ENCODE peak calls at places on chromosomes 11 and 22, in five cellular contexts. Z is spleen, U is prostate gland, J is endothelial cell of umbilical vein, P is sigmoid colon. N is an unnamed sample. For H3K27me3, the result is how much of the 10 kb centered on the place peaks cover.

GRCh38 chr11:59253001-59253400 is 40.3 kb upstream of the MPEG1 start:
- DNase-seq in U (no peak), J (no peak), Z (no peak), P (no peak), N (no peak)

GRCh38 chr11:96084610-96085348 is 160.9 kb upstream of the MTMR2 start:
- DNase-seq in P (no peak), U (no peak), Z (no peak), J (peak), N (no peak)

GRCh38 chr22:40635940-40636379 is 559 bp downstream of the MRTFA start:
- DNase-seq in U (no peak), P (peak), Z (no peak), J (peak), N (peak)

GRCh38 chr11:127789887-127790286 is 789.3 kb upstream of the KIRREL3 start:
- DNase-seq in U (no peak), P (no peak), Z (no peak), J (no peak), N (no peak)

GRCh38 chr11:69251639-69252493 is 42.1 kb upstream of the MYEOV start:
- DNase-seq in P (peak), Z (peak), U (peak), J (no peak), N (peak)

GRCh38 chr11:11036185-11037161 is 178.6 kb upstream of the ZBED5 start:
- DNase-seq in Z (no peak), P (no peak), U (peak), J (peak), N (no peak)

GRCh38 chr22:37823134-37823985 is at the start of gene GALR3:
- DNase-seq in J (no peak), P (no peak), Z (no peak), U (no peak), N (no peak)

GRCh38 chr11:65559951-65560537 is 1.9 kb upstream of the LTBP3 start:
- DNase-seq in P (peak), Z (no peak), U (no peak), J (peak), N (no peak)

GRCh38 chr11:34354782-34355181 is 3.0 kb downstream of the ABTB2 start:
- DNase-seq in Z (no peak), P (no peak), U (no peak), J (no peak), N (no peak)

GRCh38 chr11:114192841-114193389 is 103.3 kb upstream of the NNMT start:
- DNase-seq in Z (no peak), U (no peak), J (no peak), P (no peak), N (no peak)

GRCh38 chr11:73366265-73366610 is 10.0 kb upstream of the RELT start:
- DNase-seq in P (no peak), U (no peak), Z (no peak), J (no peak), N (no peak)

GRCh38 chr11:22703040-22703439 is 36.6 kb downstream of the GAS2 start:
- DNase-seq in P (no peak), J (peak), Z (no peak), U (peak), N (no peak)

GRCh38 chr11:57413681-57414080 is 13.2 kb downstream of the SLC43A3 start:
- DNase-seq in Z (no peak), P (no peak), U (no peak), J (no peak), N (no peak)

GRCh38 chr11:65917077-65917433 is 1.8 kb downstream of the C11orf68 start:
- DNase-seq in P (no peak), Z (no peak), J (no peak), U (no peak), N (no peak)

GRCh38 chr11:69131644-69132300 is 24.0 kb upstream of the SMIM38 start:
- DNase-seq in U (peak), J (peak), P (no peak), Z (peak), N (no peak)

GRCh38 chr11:18566406-18566805 is 22.1 kb downstream of the UEVLD start:
- DNase-seq in J (no peak), U (no peak), Z (no peak), P (no peak), N (no peak)

GRCh38 chr22:29587938-29588699 is 7.2 kb upstream of the NIPSNAP1 start:
- DNase-seq in U (no peak), J (peak), Z (no peak), P (no peak), N (no peak)

GRCh38 chr22:33599596-33599995 is 320.7 kb downstream of the LARGE1 start:
- DNase-seq in U (no peak), P (no peak), J (no peak), Z (no peak), N (no peak)

GRCh38 chr22:37802310-37803194 is 5.2 kb upstream of the GCAT start:
- DNase-seq in J (peak), P (peak), U (no peak), Z (no peak), N (no peak)

GRCh38 chr22:30287626-30288413 is 1.5 kb downstream of the CASTOR1 start:
- DNase-seq in P (peak), Z (peak), J (peak), U (peak), N (peak)

GRCh38 chr22:30291334-30291892 is 2.1 kb upstream of the CASTOR1 start:
- DNase-seq in U (no peak), P (no peak), Z (no peak), J (no peak), N (no peak)

GRCh38 chr22:25137577-25138525 is 61.8 kb upstream of the CRYBB3 start:
- DNase-seq in U (peak), P (peak), J (no peak), Z (no peak), N (no peak)

GRCh38 chr11:17073370-17074027 is 4.0 kb downstream of the RPS13 start:
- DNase-seq in P (no peak), J (no peak), Z (no peak), U (no peak), N (no peak)

GRCh38 chr22:50209893-50210292 is 9.1 kb downstream of the SELENOO start:
- DNase-seq in P (peak), U (peak), Z (peak), J (peak), N (no peak)

GRCh38 chr22:35619336-35620094 is 2.4 kb upstream of the MB start:
- DNase-seq in Z (no peak), J (no peak), P (no peak), U (no peak), N (no peak)

DNA sequence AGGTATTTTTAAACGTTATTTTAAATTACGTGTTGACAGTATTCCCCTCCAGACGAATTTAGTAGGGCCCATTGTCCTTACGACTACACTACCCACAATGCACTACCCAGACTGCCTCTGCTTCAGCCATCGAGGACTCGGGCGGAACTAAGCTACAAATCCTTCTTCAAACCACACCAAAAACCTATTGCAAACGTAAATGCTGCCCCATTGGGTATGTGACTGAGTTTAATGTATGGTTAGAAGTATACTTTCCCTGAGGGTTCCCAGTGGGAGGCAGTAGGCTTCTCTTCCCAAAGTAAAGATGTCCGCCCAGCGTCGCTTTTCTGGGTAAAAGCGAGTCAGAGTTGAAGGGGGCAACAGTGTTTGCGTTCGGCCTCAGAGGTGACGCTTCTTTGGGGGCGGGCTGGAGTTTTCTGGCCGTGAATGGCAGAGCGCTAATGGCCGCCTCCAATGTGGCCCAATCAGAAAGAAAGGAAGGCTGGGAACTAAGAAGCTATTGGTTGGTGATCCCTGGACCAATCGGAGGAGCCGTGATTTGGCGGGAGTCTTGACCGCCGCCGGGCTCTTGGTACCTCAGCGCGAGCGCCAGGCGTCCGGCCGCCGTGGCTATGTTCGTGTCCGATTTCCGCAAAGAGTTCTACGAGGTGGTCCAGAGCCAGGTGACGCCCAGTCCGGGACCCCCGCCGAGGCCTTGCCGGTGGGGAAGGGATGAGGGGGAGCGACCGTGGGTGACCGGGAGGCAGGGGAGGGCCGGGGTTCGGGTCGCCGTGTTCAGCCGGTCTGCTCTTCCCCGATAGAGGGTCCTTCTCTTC is at the start of gene CDC45:
- DNase-seq in Z (peak), J (peak), U (peak), P (peak), N (peak)
- TF ChIP-seq POLR2AphosphoS5 in Z (peak), J (peak), U (peak), P (no peak), N (no peak)

GRCh38 chr22:43860126-43860525 is 2.2 kb downstream of the SULT4A1 start:
- DNase-seq in J (no peak), Z (peak), U (no peak), P (peak), N (no peak)

GRCh38 chr22:43860831-43861230 is 1.5 kb downstream of the SULT4A1 start:
- DNase-seq in P (peak), Z (peak), U (no peak), J (no peak), N (no peak)

GRCh38 chr22:43862882-43863202 is 529 bp upstream of the SULT4A1 start:
- DNase-seq in U (no peak), P (no peak), J (no peak), Z (no peak), N (peak)

GRCh38 chr22:43861529-43861928 is 784 bp downstream of the SULT4A1 start:
- DNase-seq in Z (peak), P (peak), U (no peak), J (no peak), N (no peak)

GRCh38 chr22:43862074-43862881 is at the start of gene SULT4A1:
- DNase-seq in Z (peak), J (no peak), P (peak), U (no peak), N (no peak)
- H3K27me3 ChIP-seq in Z (under half), J (under half), P (half or more), U (under half), N (half or more)

GRCh38 chr11:16000065-16000464 is 356.3 kb downstream of the SOX6 start:
- DNase-seq in P (no peak), U (no peak), Z (no peak), J (peak), N (no peak)

GRCh38 chr11:16001044-16001568 is 355.2 kb downstream of the SOX6 start:
- DNase-seq in P (no peak), Z (no peak), J (no peak), U (no peak), N (no peak)

GRCh38 chr11:16007514-16007913 is 348.8 kb downstream of the SOX6 start:
- DNase-seq in Z (no peak), J (no peak), U (no peak), P (no peak), N (no peak)

GRCh38 chr11:16002942-16003341 is 353.4 kb downstream of the SOX6 start:
- DNase-seq in Z (no peak), U (no peak), P (no peak), J (no peak), N (no peak)

GRCh38 chr11:16001899-16002426 is 354.4 kb downstream of the SOX6 start:
- DNase-seq in P (no peak), U (peak), J (peak), Z (no peak), N (no peak)
- TF ChIP-seq POLR2AphosphoS5 in P (no peak), U (peak), J (no peak), Z (no peak), N (no peak)

GRCh38 chr11:117550466-117550865 is 222.8 kb downstream of the CEP164 start:
- DNase-seq in U (no peak), J (no peak), Z (no peak), P (no peak), N (no peak)

GRCh38 chr11:117547911-117548310 is 220.3 kb downstream of the CEP164 start:
- DNase-seq in U (no peak), P (no peak), Z (no peak), J (no peak), N (no peak)

GRCh38 chr11:117546431-117547160 is 218.9 kb downstream of the CEP164 start:
- DNase-seq in J (no peak), Z (no peak), P (no peak), U (no peak), N (no peak)

GRCh38 chr11:117547188-117547831 is 219.7 kb downstream of the CEP164 start:
- DNase-seq in U (no peak), J (no peak), P (no peak), Z (no peak), N (no peak)

GRCh38 chr11:117548876-117549275 is 221.2 kb downstream of the CEP164 start:
- DNase-seq in Z (no peak), U (no peak), J (no peak), P (no peak), N (no peak)
- H3K27me3 ChIP-seq in Z (under half), U (under half), J (under half), P (under half), N (under half)

DNA sequence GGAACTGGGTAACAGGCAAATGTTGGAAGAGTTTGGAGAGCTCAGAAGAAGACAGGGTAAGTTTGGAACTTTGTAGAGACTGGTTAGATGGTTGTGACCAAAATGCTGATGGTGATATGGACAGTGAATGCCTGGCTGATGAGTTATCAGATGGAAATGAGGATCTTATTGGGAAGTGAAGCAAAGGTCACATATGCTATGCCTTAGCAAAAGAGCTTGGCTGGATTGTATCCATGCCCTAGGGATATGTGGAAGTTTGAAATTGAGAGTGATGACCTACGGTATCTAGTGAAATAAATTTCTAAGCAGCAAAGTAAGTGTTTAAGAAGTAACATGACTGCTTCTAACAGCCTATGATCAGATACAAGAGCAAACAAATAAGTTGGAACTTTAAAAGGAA is 17.8 kb downstream of the BBOX1 start:
- DNase-seq in J (no peak), U (no peak), Z (no peak), P (no peak), N (no peak)
- TF ChIP-seq POLR2AphosphoS5 in J (no peak), U (no peak), Z (no peak), P (no peak), N (no peak)

DNA sequence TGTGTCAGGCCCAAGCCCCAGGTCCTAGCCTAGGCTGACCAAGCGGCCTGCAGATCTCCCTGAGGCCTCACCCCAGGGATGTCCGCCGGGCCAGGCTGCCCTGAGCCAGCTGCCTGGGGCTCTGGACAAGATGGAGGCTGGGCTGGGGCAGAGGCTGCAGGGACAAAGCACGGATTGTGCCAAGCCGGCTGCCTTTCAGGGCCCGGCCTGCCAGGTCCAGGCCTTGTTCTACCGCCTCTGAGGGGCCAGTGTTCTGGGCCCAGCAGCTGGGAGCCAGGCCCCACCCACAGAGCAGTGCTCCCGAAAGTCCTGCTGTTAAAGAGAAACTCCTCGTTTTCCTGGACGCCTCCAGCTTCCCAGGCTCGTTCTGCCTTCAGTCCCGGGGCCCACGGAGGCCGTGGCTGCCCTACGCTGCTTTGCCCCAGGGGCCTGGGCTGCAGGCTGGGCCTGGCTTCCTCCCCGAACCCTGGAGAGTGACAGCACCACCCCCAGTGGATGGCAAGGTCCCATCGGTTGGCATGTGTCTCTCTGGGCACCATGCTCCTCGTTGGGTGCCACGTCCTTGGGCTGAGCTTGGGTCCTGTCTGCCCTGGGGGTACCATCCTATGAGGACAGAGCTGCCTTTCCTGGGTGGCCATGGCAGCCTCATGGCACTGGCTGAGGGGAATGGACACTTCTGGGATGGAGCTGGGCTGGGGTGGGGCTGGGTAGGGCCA is 7.6 kb downstream of the BRSK2 start:
- DNase-seq in P (no peak), U (no peak), Z (no peak), J (no peak), N (no peak)
- H3K27me3 ChIP-seq in P (half or more), U (under half), Z (under half), J (under half), N (half or more)